ENCODE peak calls at places on chromosome 19, in eight cellular contexts. J is AG10803; Q is naive B cell; B is HFFc6; W is B cell; L is AG08396; C is stimulated activated effector memory CD8-positive, alpha-beta T cell treated with anti-CD3 and anti-CD28 coated beads, Interleukin-12 subunit alpha, Interleukin-12 subunit beta, amount 100 ng/mL, for 72 hours; N is GDM1. H is an unnamed sample.

GRCh38 chr19:12833747-12834417 is 497 bp downstream of the RTBDN start:
- DNase-seq in C (no peak), J (no peak), L (peak; percentile 70), N (no peak), Q (no peak), W (no peak), B (no peak), H (peak; percentile 58)

GRCh38 chr19:33394006-33394722 is 20.7 kb downstream of the CEBPG start:
- DNase-seq in Q (no peak), C (no peak), B (peak; percentile 64), N (no peak), L (peak; percentile 94), W (no peak), J (peak; percentile 93), H (no peak)

GRCh38 chr19:46733693-46734240 is 12.1 kb upstream of the FKRP start:
- DNase-seq in B (no peak), C (no peak), Q (no peak), L (no peak), W (no peak), J (no peak), N (no peak), H (no peak)

GRCh38 chr19:50333235-50333736 is 4.1 kb upstream of the KCNC3 start:
- DNase-seq in B (peak; percentile 8), Q (peak; percentile 88), J (peak; percentile 78), L (no peak), W (peak; percentile 96), C (peak; percentile 76), N (peak; percentile 91), H (peak; percentile 92)

GRCh38 chr19:50384685-50385535 is 763 bp downstream of the POLD1 start:
- DNase-seq in Q (no peak), L (peak; percentile 26), C (no peak), J (peak; percentile 13), N (no peak), B (no peak), W (no peak), H (no peak)

GRCh38 chr19:45917421-45918091 is 3.0 kb upstream of the NANOS2 start:
- DNase-seq in J (no peak), B (no peak), Q (no peak), L (no peak), N (no peak), C (no peak), W (no peak), H (no peak)

GRCh38 chr19:18913466-18913865 is 5.7 kb downstream of the COPE start:
- DNase-seq in L (no peak), Q (no peak), W (no peak), C (no peak), N (no peak), B (no peak), J (no peak), H (no peak)

GRCh38 chr19:54430306-54431254 is 15.3 kb downstream of the TTYH1 start:
- DNase-seq in C (peak; percentile 31), L (peak; percentile 80), Q (peak; percentile 24), J (no peak), W (no peak), B (no peak), N (peak; percentile 12), H (peak; percentile 26)

GRCh38 chr19:4365791-4366665 is 22.7 kb downstream of the MPND start:
- DNase-seq in W (no peak), L (peak; percentile 5), Q (no peak), N (no peak), J (no peak), B (no peak), C (no peak), H (no peak)

GRCh38 chr19:16998635-16999194 is 27.9 kb downstream of the CPAMD8 start:
- DNase-seq in W (no peak), L (no peak), Q (no peak), B (no peak), J (no peak), N (no peak), C (no peak), H (no peak)

GRCh38 chr19:29873024-29873800 is 61.4 kb downstream of the CCNE1 start:
- DNase-seq in L (peak; percentile 83), J (peak; percentile 20), N (peak; percentile 34), B (no peak), C (peak; percentile 65), Q (peak; percentile 65), W (peak; percentile 60), H (peak; percentile 57)

GRCh38 chr19:50555447-50556235 is 12.6 kb downstream of the LRRC4B start:
- DNase-seq in C (no peak), B (no peak), N (no peak), W (no peak), Q (no peak), L (no peak), J (no peak), H (no peak)

GRCh38 chr19:35162471-35163326 is 8.2 kb downstream of the FXYD5 start:
- DNase-seq in L (no peak), Q (no peak), N (no peak), C (no peak), J (peak; percentile 54), B (peak; percentile 75), W (no peak), H (no peak)

GRCh38 chr19:17172624-17173345 is 42.4 kb upstream of the USE1 start:
- DNase-seq in W (no peak), Q (no peak), J (no peak), N (no peak), B (no peak), L (no peak), C (no peak), H (no peak)

GRCh38 chr19:8259922-8260247 is 48.3 kb downstream of the CD320 start:
- DNase-seq in Q (no peak), N (no peak), J (no peak), B (no peak), C (no peak), L (no peak), W (no peak), H (no peak)

GRCh38 chr19:46907880-46908279 is 47.1 kb downstream of the ARHGAP35 start:
- DNase-seq in C (no peak), B (no peak), J (no peak), Q (no peak), W (no peak), L (no peak), N (no peak), H (no peak)

GRCh38 chr19:46716672-46717033 is 261 bp downstream of the PRKD2 start:
- DNase-seq in N (no peak), B (no peak), L (peak; percentile 46), W (no peak), C (no peak), Q (no peak), J (no peak), H (no peak)

GRCh38 chr19:30696514-30696913 is 324.3 kb downstream of the ZNF536 start:
- DNase-seq in N (no peak), J (no peak), Q (no peak), B (no peak), C (no peak), L (peak; percentile 63), W (no peak), H (peak; percentile 10)

GRCh38 chr19:2455481-2456300 is 1.1 kb downstream of the LMNB2 start:
- DNase-seq in C (peak; percentile 42), B (no peak), W (peak; percentile 62), Q (peak; percentile 36), N (no peak), J (no peak), L (peak; percentile 81), H (peak; percentile 47)

GRCh38 chr19:19563348-19563848 is 25.3 kb downstream of the CILP2 start:
- DNase-seq in B (no peak), N (no peak), J (no peak), L (no peak), W (no peak), Q (no peak), C (no peak), H (no peak)

GRCh38 chr19:50357178-50358100 is 8.0 kb downstream of the NAPSA start:
- DNase-seq in Q (peak; percentile 87), B (peak; percentile 42), N (peak; percentile 79), J (peak; percentile 52), L (peak; percentile 58), C (peak; percentile 82), W (peak; percentile 86), H (peak; percentile 73)

GRCh38 chr19:32570081-32570785 is 10.8 kb upstream of the PDCD5 start:
- DNase-seq in B (peak; percentile 59), W (peak; percentile 49), L (peak; percentile 64), J (peak; percentile 63), C (no peak), Q (peak; percentile 18), N (peak; percentile 33), H (peak; percentile 42)

GRCh38 chr19:3025516-3025890 is 3.6 kb downstream of the TLE2 start:
- DNase-seq in C (no peak), W (no peak), J (no peak), N (no peak), Q (no peak), L (no peak), B (no peak), H (no peak)

H was measured in OCI-LY7.